ENCODE peak calls at places on chromosomes 3 and 15, in six cellular contexts. L, B, G, D, A and T are unnamed samples.
A peak's percentile ranks its signal among the peaks of the same experiment; 100 is the strongest.

GRCh38 chr3:154421067-154421466 is 8.9 kb downstream of the GPR149 start:
- DNase-seq in L (no peak), G (peak; percentile 23), D (no peak), A (peak; percentile 4), B (peak; percentile 18), T (no peak)

GRCh38 chr15:95559875-95560394 is 770.6 kb upstream of the NR2F2 start:
- DNase-seq in D (no peak), B (peak; percentile 76), L (no peak), A (peak; percentile 78), G (peak; percentile 25), T (peak; percentile 85)

GRCh38 chr15:79329186-79329611 is 18.3 kb downstream of the TMED3 start:
- DNase-seq in B (peak; percentile 49), A (peak; percentile 84), D (peak; percentile 37), G (peak; percentile 65), L (no peak), T (no peak)

GRCh38 chr3:12288466-12289129 is at the start of gene PPARG:
- DNase-seq in D (peak; percentile 54), A (no peak), G (peak; percentile 51), L (no peak), B (no peak), T (peak; percentile 69)

GRCh38 chr3:30597131-30597768 is 9.2 kb upstream of the TGFBR2 start:
- DNase-seq in D (peak; percentile 99), A (no peak), L (no peak), G (peak; percentile 43), B (no peak), T (peak; percentile 98)

GRCh38 chr3:39275052-39275451 is 4.8 kb downstream of the CX3CR1 start:
- DNase-seq in B (no peak), A (no peak), D (no peak), L (no peak), G (no peak), T (no peak)

GRCh38 chr15:68994149-68994548 is 20.3 kb upstream of the NOX5 start:
- DNase-seq in A (no peak), G (no peak), B (no peak), D (no peak), L (no peak), T (no peak)

GRCh38 chr3:188309437-188310269 is 155.7 kb downstream of the LPP start:
- DNase-seq in A (no peak), G (no peak), L (peak; percentile 54), B (no peak), D (no peak), T (no peak)

GRCh38 chr3:169199283-169199682 is 464.2 kb downstream of the MECOM start:
- DNase-seq in A (no peak), L (no peak), D (no peak), G (no peak), B (no peak), T (no peak)

GRCh38 chr3:46122046-46122445 is 86.1 kb downstream of the CCR1 start:
- DNase-seq in D (no peak), L (no peak), A (no peak), B (no peak), G (no peak), T (no peak)

DNA sequence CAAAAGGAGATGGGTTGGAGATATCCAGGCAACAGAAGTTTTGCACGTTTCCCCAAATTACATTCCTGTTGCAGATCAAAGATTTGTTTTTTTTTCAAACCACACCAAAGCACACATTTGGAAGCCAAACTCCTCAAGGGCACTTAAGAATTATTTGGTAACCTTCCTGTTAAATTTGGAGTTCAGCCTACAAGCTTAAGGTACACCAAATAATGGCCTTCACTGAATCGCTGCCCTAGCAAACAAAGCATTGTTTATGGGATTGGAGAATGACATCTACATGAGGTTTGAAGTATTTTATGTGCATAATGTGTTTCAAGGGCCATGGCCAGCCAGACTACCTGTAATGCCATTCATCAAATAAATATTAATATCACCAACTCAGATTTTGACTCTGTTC is 357.9 kb downstream of the RORA start:
- DNase-seq in A (no peak), L (no peak), G (no peak), D (no peak), B (no peak), T (no peak)
- TF ChIP-seq MYC in A (no peak), L (no peak), G (no peak), D (no peak), B (no peak), T (no peak)

GRCh38 chr3:58216496-58217197 is 5.9 kb upstream of the DNASE1L3 start:
- DNase-seq in B (no peak), A (no peak), L (no peak), G (no peak), D (no peak), T (no peak)
- H3K4me3 ChIP-seq in B (no peak overlapping the region), A (no peak overlapping the region), L (no peak overlapping the region), G (no peak overlapping the region), D (no peak overlapping the region), T (no peak overlapping the region)

GRCh38 chr3:15218689-15219088 is 12.6 kb downstream of the CAPN7 start:
- DNase-seq in A (no peak), B (no peak), G (no peak), L (no peak), D (no peak), T (no peak)

GRCh38 chr3:15214758-15215157 is 8.7 kb downstream of the CAPN7 start:
- DNase-seq in D (no peak), B (no peak), A (no peak), G (no peak), L (no peak), T (no peak)

GRCh38 chr3:15217841-15218267 is 11.8 kb downstream of the CAPN7 start:
- DNase-seq in D (no peak), G (no peak), L (no peak), B (no peak), A (no peak), T (no peak)

GRCh38 chr3:15217011-15217671 is 11.1 kb downstream of the CAPN7 start:
- DNase-seq in D (no peak), L (no peak), B (no peak), A (no peak), G (no peak), T (no peak)

GRCh38 chr3:15215996-15216395 is 9.9 kb downstream of the CAPN7 start:
- DNase-seq in D (no peak), L (no peak), A (no peak), G (no peak), B (no peak), T (no peak)
- TF ChIP-seq MYC in D (no peak), L (no peak), A (no peak), G (no peak), B (no peak), T (no peak)

GRCh38 chr3:129187857-129188256 is 4.2 kb upstream of the CNBP start:
- DNase-seq in D (peak; percentile 14), G (no peak), A (no peak), B (no peak), L (no peak), T (no peak)
- H3K4me3 ChIP-seq in D (no peak overlapping the region), G (no peak overlapping the region), A (no peak overlapping the region), B (no peak overlapping the region), L (no peak overlapping the region), T (no peak overlapping the region)